ENCODE peak calls at places on chromosomes 6 and 20, in seven cellular contexts. K is mesendoderm, Q is right cardiac atrium, O is OCI-LY7, M is tibial artery, D is ovary, V is left ventricle myocardium inferior. W is an unnamed sample.

GRCh38 chr6:110355727-110356126 is 2.4 kb downstream of the METTL24 start:
- DNase-seq in K (peak), Q (no peak), O (no peak), M (no peak), D (no peak), V (no peak), W (no peak)

GRCh38 chr20:63957004-63957689 is 931 bp upstream of the UCKL1 start:
- DNase-seq in K (peak), Q (peak), O (peak), M (peak), D (peak), V (peak), W (no peak)

GRCh38 chr6:132253211-132253610 is 148.1 kb downstream of the MOXD1 start:
- DNase-seq in K (no peak), Q (no peak), O (no peak), M (no peak), D (no peak), V (no peak), W (no peak)

GRCh38 chr6:56370127-56370540 is 122.8 kb upstream of the COL21A1 start:
- DNase-seq in K (peak), Q (peak), O (no peak), M (peak), D (no peak), V (peak), W (peak)

GRCh38 chr6:139654888-139655782 is 280.7 kb upstream of the CITED2 start:
- DNase-seq in K (peak), Q (no peak), O (no peak), M (no peak), D (no peak), V (no peak), W (no peak)

GRCh38 chr6:26199057-26199772 is 112.0 kb downstream of the HFE start:
- DNase-seq in K (peak), Q (peak), O (peak), M (peak), D (peak), V (peak), W (peak)

GRCh38 chr20:58797371-58798050 is 53.2 kb downstream of the GNAS-AS1 start:
- DNase-seq in K (no peak), Q (no peak), O (no peak), M (no peak), D (no peak), V (no peak), W (no peak)

GRCh38 chr6:89655122-89655521 is 16.6 kb upstream of the LYRM2 start:
- DNase-seq in K (no peak), Q (no peak), O (no peak), M (no peak), D (no peak), V (no peak), W (no peak)

GRCh38 chr6:104606361-104606760 is 253.4 kb downstream of the HACE1 start:
- DNase-seq in K (peak), Q (no peak), O (no peak), M (no peak), D (no peak), V (no peak), W (no peak)

GRCh38 chr6:2783188-2783957 is 18.2 kb downstream of the WRNIP1 start:
- DNase-seq in K (peak), Q (no peak), O (no peak), M (no peak), D (no peak), V (no peak), W (no peak)

GRCh38 chr6:87772597-87773530 is 70.8 kb upstream of the AKIRIN2 start:
- DNase-seq in K (peak), Q (no peak), O (no peak), M (no peak), D (no peak), V (no peak), W (no peak)

GRCh38 chr6:104095661-104096416 is 763.9 kb downstream of the HACE1 start:
- DNase-seq in K (no peak), Q (no peak), O (no peak), M (no peak), D (no peak), V (no peak), W (no peak)

GRCh38 chr20:7940341-7940740 is at the start of gene HAO1:
- DNase-seq in K (no peak), Q (no peak), O (no peak), M (no peak), D (no peak), V (no peak), W (no peak)

GRCh38 chr6:4472222-4472621 is 304.0 kb upstream of the CDYL start:
- DNase-seq in K (no peak), Q (no peak), O (no peak), M (no peak), D (no peak), V (no peak), W (no peak)
- H3K4me3 ChIP-seq in K (no peak), Q (no peak), O (no peak), M (no peak), D (no peak), V (no peak), W (no peak)

GRCh38 chr6:35585688-35586087 is 73.0 kb upstream of the TULP1 start:
- DNase-seq in K (no peak), Q (no peak), O (no peak), M (no peak), D (no peak), V (no peak), W (no peak)

GRCh38 chr6:35583893-35584688 is 71.4 kb upstream of the TULP1 start:
- DNase-seq in K (peak), Q (peak), O (peak), M (no peak), D (no peak), V (no peak), W (no peak)

GRCh38 chr6:35587167-35587566 is 74.5 kb upstream of the TULP1 start:
- DNase-seq in K (no peak), Q (no peak), O (no peak), M (no peak), D (no peak), V (no peak), W (no peak)

GRCh38 chr6:35589201-35589739 is 76.6 kb upstream of the TULP1 start:
- DNase-seq in K (no peak), Q (no peak), O (no peak), M (no peak), D (no peak), V (no peak), W (no peak)

DNA sequence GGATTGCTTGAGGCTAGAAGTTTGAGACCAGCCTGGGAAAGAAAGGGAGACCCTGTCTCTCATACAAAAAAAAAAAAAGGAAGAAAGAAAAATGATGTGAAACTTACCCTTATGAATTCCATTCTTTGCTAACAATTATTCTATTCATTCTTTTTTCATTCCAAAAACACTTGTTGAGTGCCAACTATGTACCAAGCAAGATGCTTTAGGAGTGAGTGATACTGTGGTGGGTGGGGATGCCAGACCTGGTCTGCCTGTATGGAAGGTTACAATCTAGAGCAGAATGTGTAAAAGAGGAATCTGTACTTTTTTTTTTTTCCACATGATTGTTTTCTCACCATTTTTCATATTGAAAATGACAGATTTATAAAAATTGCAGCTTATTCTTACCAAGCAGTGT is 73.8 kb upstream of the TULP1 start:
- DNase-seq in K (no peak), Q (no peak), O (no peak), M (no peak), D (no peak), V (no peak), W (no peak)
- H3K27ac ChIP-seq in K (no peak), Q (no peak), O (no peak), M (peak), D (peak), V (peak), W (peak)

GRCh38 chr6:138592698-138593097 is 93.4 kb upstream of the NHSL1 start:
- DNase-seq in K (no peak), Q (no peak), O (peak), M (no peak), D (no peak), V (no peak), W (no peak)
- H3K4me3 ChIP-seq in K (no peak), Q (no peak), O (no peak), M (no peak), D (no peak), V (peak), W (peak)

DNA sequence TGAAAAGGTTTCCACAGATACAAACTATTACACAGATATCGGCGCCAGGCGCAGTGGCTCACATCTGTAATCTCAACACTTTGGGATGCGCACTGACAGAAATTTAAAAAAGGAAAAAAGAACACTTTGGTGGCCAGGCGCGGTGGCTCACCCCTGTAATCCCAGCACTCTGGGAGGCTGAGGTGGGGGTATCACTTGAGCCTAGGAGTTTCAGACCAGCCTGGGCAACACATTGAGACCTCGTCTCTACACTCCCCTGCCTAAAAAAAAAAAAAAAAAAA is 41.6 kb downstream of the NUDT3 start:
- DNase-seq in K (no peak), Q (peak), O (no peak), M (no peak), D (no peak), V (no peak), W (no peak)
- H3K27ac ChIP-seq in K (no peak), Q (no peak), O (no peak), M (no peak), D (no peak), V (peak), W (no peak)

DNA sequence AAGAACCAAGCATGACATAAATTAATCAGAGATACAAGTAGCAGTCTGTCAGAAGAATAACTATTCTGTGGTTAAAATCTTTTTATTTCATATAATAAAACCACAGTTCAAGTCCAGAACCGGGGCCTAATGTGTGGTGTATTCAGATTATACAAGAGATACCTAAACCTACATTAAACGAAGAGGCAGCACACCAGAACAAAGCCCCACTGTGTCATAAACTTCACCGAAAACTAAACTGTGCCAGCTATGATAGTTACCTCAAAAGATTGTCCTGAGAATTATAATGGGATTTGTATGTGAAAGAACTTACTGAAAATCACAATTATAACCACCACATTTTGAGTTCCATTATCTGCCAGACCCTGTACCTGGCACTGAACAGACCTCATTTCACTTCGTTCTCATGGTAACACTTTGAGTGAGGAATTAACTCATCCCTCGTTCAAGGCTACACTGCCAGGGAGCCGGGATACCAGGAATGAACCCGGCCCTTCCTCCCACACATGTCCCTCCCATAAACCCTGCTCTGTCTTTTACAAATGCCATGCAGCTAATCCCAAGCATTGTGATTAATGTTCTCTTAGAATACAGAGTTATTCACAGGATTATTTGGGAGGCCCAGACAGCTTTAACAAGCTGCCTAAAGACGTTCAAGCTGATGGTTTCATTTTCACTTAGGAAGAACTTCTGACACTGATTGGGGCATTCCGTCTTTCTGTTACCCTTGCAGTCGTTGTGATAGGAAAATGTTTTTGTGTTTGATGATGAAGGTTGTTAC is 42.7 kb upstream of the CD83 start:
- DNase-seq in K (peak), Q (peak), O (peak), M (no peak), D (no peak), V (no peak), W (no peak)
- H3K4me3 ChIP-seq in K (no peak), Q (peak), O (peak), M (peak), D (peak), V (peak), W (peak)

GRCh38 chr6:7257521-7258230 is 55.3 kb downstream of the SSR1 start:
- DNase-seq in K (no peak), Q (no peak), O (no peak), M (no peak), D (peak), V (no peak), W (no peak)

GRCh38 chr6:7255918-7256317 is 57.1 kb downstream of the SSR1 start:
- DNase-seq in K (no peak), Q (no peak), O (no peak), M (no peak), D (no peak), V (no peak), W (no peak)

GRCh38 chr6:7256785-7257184 is 56.2 kb downstream of the SSR1 start:
- DNase-seq in K (no peak), Q (no peak), O (no peak), M (no peak), D (no peak), V (no peak), W (no peak)

GRCh38 chr6:7252390-7252789 is 60.6 kb downstream of the SSR1 start:
- DNase-seq in K (no peak), Q (no peak), O (no peak), M (no peak), D (no peak), V (no peak), W (no peak)

GRCh38 chr6:7254980-7255825 is 57.8 kb downstream of the SSR1 start:
- DNase-seq in K (no peak), Q (no peak), O (no peak), M (no peak), D (no peak), V (peak), W (no peak)
- H3K27ac ChIP-seq in K (no peak), Q (peak), O (no peak), M (no peak), D (no peak), V (peak), W (peak)

DNA sequence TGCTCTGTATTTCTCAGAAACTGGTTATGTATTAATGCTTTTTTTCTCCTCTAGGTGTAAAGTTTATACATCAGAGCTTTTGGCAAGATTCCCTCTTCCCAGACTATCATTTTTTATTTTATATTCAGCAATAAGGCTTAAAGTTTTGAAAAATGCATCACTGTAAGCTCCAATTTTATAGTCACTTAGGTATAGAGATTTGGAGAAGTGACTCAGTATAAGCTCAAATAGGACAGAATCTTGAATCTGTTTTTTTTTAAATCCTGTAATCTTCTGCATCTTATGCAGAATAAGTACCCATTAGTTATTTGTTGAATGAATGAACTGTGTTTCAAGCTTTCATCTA is 1.0 kb downstream of the NCOA7 start:
- DNase-seq in K (no peak), Q (no peak), O (no peak), M (no peak), D (no peak), V (no peak), W (no peak)
- H3K4me3 ChIP-seq in K (no peak), Q (peak), O (peak), M (peak), D (peak), V (peak), W (peak)